ENCODE peak calls at places on chromosomes 5 and 9, in four cellular contexts. Y is A673, M is GM06990, B is lower lobe of right lung. O is an unnamed sample.
A peak's percentile ranks its signal among the peaks of the same experiment; 100 is the strongest.

GRCh38 chr5:149740341-149740740 is 10.2 kb downstream of the PPARGC1B start:
- DNase-seq in Y (no peak), B (no peak), M (no peak), O (no peak)

GRCh38 chr9:16213781-16214515 is 656.5 kb downstream of the BNC2 start:
- DNase-seq in Y (no peak), M (no peak), B (no peak), O (peak; percentile 99)

GRCh38 chr5:16669776-16670175 is 53.0 kb upstream of the RETREG1 start:
- DNase-seq in B (no peak), M (no peak), Y (no peak), O (peak; percentile 85)

GRCh38 chr9:32776201-32776600 is 7.1 kb upstream of the TMEM215 start:
- DNase-seq in M (no peak), Y (no peak), B (no peak), O (no peak)

GRCh38 chr9:706606-707451 is 134.7 kb upstream of the DMRT1 start:
- DNase-seq in Y (peak; percentile 41), M (no peak), B (peak; percentile 80), O (peak; percentile 72)

GRCh38 chr5:6717247-6717646 is 4.0 kb downstream of the TENT4A start:
- DNase-seq in B (no peak), M (no peak), Y (no peak), O (no peak)

GRCh38 chr9:87678650-87679355 is 47.1 kb upstream of the CTSL start:
- DNase-seq in B (no peak), M (no peak), Y (peak; percentile 84), O (peak; percentile 89)

GRCh38 chr5:56974241-56974640 is 22.3 kb upstream of the MIER3 start:
- DNase-seq in B (no peak), M (no peak), Y (no peak), O (no peak)

GRCh38 chr5:107524111-107524510 is 146.6 kb downstream of the EFNA5 start:
- DNase-seq in Y (no peak), B (no peak), M (no peak), O (no peak)

GRCh38 chr5:27129926-27130325 is 91.5 kb upstream of the CDH9 start:
- DNase-seq in B (no peak), M (no peak), Y (no peak), O (no peak)

GRCh38 chr5:27130587-27130986 is 92.2 kb upstream of the CDH9 start:
- DNase-seq in M (no peak), Y (peak; percentile 1), B (no peak), O (peak; percentile 41)

GRCh38 chr5:27125856-27126255 is 87.5 kb upstream of the CDH9 start:
- DNase-seq in Y (no peak), B (no peak), M (no peak), O (no peak)

GRCh38 chr5:27124590-27124989 is 86.2 kb upstream of the CDH9 start:
- DNase-seq in M (no peak), Y (peak; percentile 31), B (no peak), O (peak; percentile 12)
- TF ChIP-seq CTCF in M (no peak), Y (peak; percentile 49), B (no peak), O (peak; percentile 45)

GRCh38 chr9:137126786-137127185 is 12.2 kb upstream of the GRIN1 start:
- DNase-seq in Y (no peak), B (no peak), M (no peak), O (no peak)
- H3K4me3 ChIP-seq in Y (no peak overlapping the region), B (peak overlapping the region; percentile 80), M (peak overlapping the region; percentile 82), O (peak overlapping the region; percentile 81)

GRCh38 chr9:73683862-73684591 is 532.4 kb downstream of the ANXA1 start:
- DNase-seq in Y (peak; percentile 48), B (no peak), M (no peak), O (peak; percentile 78)
- TF ChIP-seq CTCF in Y (peak; percentile 70), B (no peak), M (peak; percentile 66), O (peak; percentile 78)

GRCh38 chr9:4081948-4082347 is 217.9 kb downstream of the GLIS3 start:
- DNase-seq in B (no peak), M (no peak), Y (no peak), O (no peak)
- H3K4me3 ChIP-seq in B (no peak overlapping the region), M (no peak overlapping the region), Y (no peak overlapping the region), O (no peak overlapping the region)

DNA sequence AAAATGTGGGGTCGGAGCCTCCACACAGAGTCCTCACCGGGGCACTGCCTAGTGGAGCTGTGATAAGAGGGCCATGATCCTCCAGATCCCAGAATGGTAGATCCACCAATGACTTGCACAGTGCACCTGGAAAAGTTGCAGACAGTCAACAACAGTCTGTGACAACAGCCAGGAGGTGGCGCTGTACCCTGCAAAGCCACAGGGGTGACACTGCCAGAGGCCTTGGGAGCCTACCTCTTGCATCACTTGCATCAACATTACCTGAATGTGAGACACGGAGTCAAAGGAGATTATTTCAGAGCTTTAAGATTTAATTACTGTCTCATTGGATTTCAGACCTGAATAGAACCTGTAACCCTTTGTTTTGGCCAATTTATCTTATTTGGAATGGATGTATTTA is 614.1 kb upstream of the CDH9 start:
- DNase-seq in Y (no peak), B (no peak), M (no peak), O (no peak)
- TF ChIP-seq CTCF in Y (peak; percentile 23), B (no peak), M (no peak), O (no peak)

O was measured in fibroblast of the aortic adventitia.